ENCODE peak calls at places on chromosomes 16 and 17, in ten cellular contexts. O is lung; D is germinal center; L is activated CD4-positive, alpha-beta T cell treated with anti-CD3 and anti-CD28 coated beads, Interleukin-2, amount 50 U/mL, for 48 hours; F is T1000; M is MCF 10A; P is HuH-7.5; A is NCI-H774; J is cardiac fibroblast; R is T-helper 1 cell. H is an unnamed sample.

GRCh38 chr17:82524540-82524939 is 5.0 kb downstream of the FOXK2 start:
- DNase-seq in O (no peak), D (no peak), L (no peak), F (no peak), M (no peak), P (no peak), A (no peak), J (no peak), R (no peak), H (no peak)

GRCh38 chr16:23597003-23597756 is 1.1 kb upstream of the NDUFAB1 start:
- DNase-seq in O (no peak), D (peak; percentile 66), L (peak; percentile 16), F (no peak), M (peak; percentile 44), P (peak; percentile 16), A (no peak), J (no peak), R (no peak), H (peak; percentile 71)

GRCh38 chr16:12119562-12119961 is 143.0 kb downstream of the SNX29 start:
- DNase-seq in O (no peak), D (no peak), L (no peak), F (no peak), M (peak; percentile 78), P (no peak), A (no peak), J (peak; percentile 32), R (no peak), H (no peak)

GRCh38 chr17:81895400-81895799 is 3.9 kb downstream of the ANAPC11 start:
- DNase-seq in O (no peak), D (no peak), L (no peak), F (no peak), M (no peak), P (no peak), A (no peak), J (no peak), R (no peak), H (no peak)

GRCh38 chr16:20847577-20847976 is 41.2 kb downstream of the REXO5 start:
- DNase-seq in O (no peak), D (no peak), L (no peak), F (no peak), M (no peak), P (no peak), A (no peak), J (no peak), R (no peak), H (no peak)

GRCh38 chr16:89107209-89107582 is 13.5 kb downstream of the ACSF3 start:
- DNase-seq in O (no peak), D (no peak), L (no peak), F (no peak), M (no peak), P (no peak), A (no peak), J (no peak), R (no peak), H (no peak)

GRCh38 chr17:75406222-75406615 is 741 bp upstream of the GRB2 start:
- DNase-seq in O (no peak), D (no peak), L (peak; percentile 17), F (no peak), M (peak; percentile 23), P (no peak), A (no peak), J (no peak), R (no peak), H (no peak)

GRCh38 chr16:4414187-4414909 is 2.0 kb downstream of the CORO7 start:
- DNase-seq in O (no peak), D (peak; percentile 71), L (peak; percentile 87), F (no peak), M (no peak), P (no peak), A (peak; percentile 37), J (no peak), R (peak; percentile 82), H (no peak)

GRCh38 chr16:4338712-4339299 is 12.3 kb downstream of the PAM16 start:
- DNase-seq in O (no peak), D (no peak), L (no peak), F (no peak), M (no peak), P (no peak), A (no peak), J (no peak), R (no peak), H (no peak)

H was measured in HepG2.